ENCODE peak calls at places on chromosome 22, in ten cellular contexts. One of them, this sample, is unnamed.
A peak's percentile ranks its signal among the peaks of the same experiment; 100 is the strongest.

GRCh38 chr22:47591709-47592108 is 829.3 kb downstream of the TBC1D22A start:
- DNase-seq in GM19239: no peak
- DNase-seq in ACHN: no peak
- DNase-seq in D341Med: no peak
- DNase-seq in EH: no peak
- DNase-seq in uterus: no peak
- DNase-seq in mesothelial cell of epicardium: no peak
- DNase-seq in activated T-helper 1 cell treated with Interleukin-2 at 50 U/mL for 16 hours: no peak
- DNase-seq in stimulated activated CD4-positive, alpha-beta T cell treated with anti-CD3 and anti-CD28 coated beads, Interleukin-1b, Interleukin-23, amount 100 ng/mL, for 4 hours: no peak
- DNase-seq in GF-D8: no peak
- DNase-seq in this sample: no peak

GRCh38 chr22:27133951-27134664 is 476.7 kb downstream of the MIAT start:
- DNase-seq in stimulated activated CD4-positive, alpha-beta T cell treated with anti-CD3 and anti-CD28 coated beads, Interleukin-1b, Interleukin-23, amount 100 ng/mL, for 4 hours: no peak
- DNase-seq in EH: peak; percentile 87
- DNase-seq in uterus: peak; percentile 51
- DNase-seq in ACHN: peak; percentile 79
- DNase-seq in mesothelial cell of epicardium: no peak
- DNase-seq in activated T-helper 1 cell treated with Interleukin-2 at 50 U/mL for 16 hours: no peak
- DNase-seq in GM19239: no peak
- DNase-seq in D341Med: no peak
- DNase-seq in GF-D8: peak; percentile 31
- DNase-seq in this sample: no peak

GRCh38 chr22:26394787-26395186 is 34.3 kb upstream of the ASPHD2 start:
- DNase-seq in D341Med: no peak
- DNase-seq in activated T-helper 1 cell treated with Interleukin-2 at 50 U/mL for 16 hours: no peak
- DNase-seq in ACHN: no peak
- DNase-seq in EH: no peak
- DNase-seq in GF-D8: no peak
- DNase-seq in GM19239: no peak
- DNase-seq in mesothelial cell of epicardium: no peak
- DNase-seq in uterus: no peak
- DNase-seq in stimulated activated CD4-positive, alpha-beta T cell treated with anti-CD3 and anti-CD28 coated beads, Interleukin-1b, Interleukin-23, amount 100 ng/mL, for 4 hours: no peak
- DNase-seq in this sample: no peak

GRCh38 chr22:49660794-49661781 is 166.6 kb downstream of the BRD1 start:
- DNase-seq in mesothelial cell of epicardium: peak; percentile 30
- DNase-seq in ACHN: no peak
- DNase-seq in EH: no peak
- DNase-seq in GM19239: no peak
- DNase-seq in stimulated activated CD4-positive, alpha-beta T cell treated with anti-CD3 and anti-CD28 coated beads, Interleukin-1b, Interleukin-23, amount 100 ng/mL, for 4 hours: no peak
- DNase-seq in GF-D8: no peak
- DNase-seq in uterus: peak; percentile 10
- DNase-seq in activated T-helper 1 cell treated with Interleukin-2 at 50 U/mL for 16 hours: no peak
- DNase-seq in D341Med: no peak
- DNase-seq in this sample: no peak

GRCh38 chr22:39927544-39927943 is 26.7 kb downstream of the GRAP2 start:
- DNase-seq in mesothelial cell of epicardium: no peak
- DNase-seq in uterus: no peak
- DNase-seq in GM19239: no peak
- DNase-seq in stimulated activated CD4-positive, alpha-beta T cell treated with anti-CD3 and anti-CD28 coated beads, Interleukin-1b, Interleukin-23, amount 100 ng/mL, for 4 hours: no peak
- DNase-seq in ACHN: no peak
- DNase-seq in D341Med: no peak
- DNase-seq in EH: no peak
- DNase-seq in activated T-helper 1 cell treated with Interleukin-2 at 50 U/mL for 16 hours: no peak
- DNase-seq in GF-D8: no peak
- DNase-seq in this sample: no peak

GRCh38 chr22:49853981-49854791 is 542 bp downstream of the ZBED4 start:
- DNase-seq in EH: peak; percentile 40
- DNase-seq in ACHN: peak; percentile 19
- DNase-seq in activated T-helper 1 cell treated with Interleukin-2 at 50 U/mL for 16 hours: no peak
- DNase-seq in stimulated activated CD4-positive, alpha-beta T cell treated with anti-CD3 and anti-CD28 coated beads, Interleukin-1b, Interleukin-23, amount 100 ng/mL, for 4 hours: no peak
- DNase-seq in uterus: no peak
- DNase-seq in mesothelial cell of epicardium: no peak
- DNase-seq in GM19239: no peak
- DNase-seq in GF-D8: no peak
- DNase-seq in D341Med: no peak
- DNase-seq in this sample: no peak

GRCh38 chr22:46076651-46077339 is 73.5 kb upstream of the PPARA start:
- DNase-seq in GF-D8: no peak
- DNase-seq in stimulated activated CD4-positive, alpha-beta T cell treated with anti-CD3 and anti-CD28 coated beads, Interleukin-1b, Interleukin-23, amount 100 ng/mL, for 4 hours: no peak
- DNase-seq in D341Med: no peak
- DNase-seq in mesothelial cell of epicardium: no peak
- DNase-seq in uterus: peak; percentile 68
- DNase-seq in activated T-helper 1 cell treated with Interleukin-2 at 50 U/mL for 16 hours: no peak
- DNase-seq in ACHN: no peak
- DNase-seq in EH: peak; percentile 91
- DNase-seq in GM19239: no peak
- DNase-seq in this sample: no peak

GRCh38 chr22:44211256-44211945 is 30.7 kb downstream of the PARVG start:
- DNase-seq in stimulated activated CD4-positive, alpha-beta T cell treated with anti-CD3 and anti-CD28 coated beads, Interleukin-1b, Interleukin-23, amount 100 ng/mL, for 4 hours: no peak
- DNase-seq in mesothelial cell of epicardium: no peak
- DNase-seq in GM19239: no peak
- DNase-seq in GF-D8: no peak
- DNase-seq in EH: no peak
- DNase-seq in D341Med: no peak
- DNase-seq in ACHN: no peak
- DNase-seq in uterus: no peak
- DNase-seq in activated T-helper 1 cell treated with Interleukin-2 at 50 U/mL for 16 hours: no peak
- DNase-seq in this sample: no peak

GRCh38 chr22:19620742-19621371 is 93.4 kb upstream of the SEPTIN5 start:
- DNase-seq in D341Med: no peak
- DNase-seq in activated T-helper 1 cell treated with Interleukin-2 at 50 U/mL for 16 hours: no peak
- DNase-seq in ACHN: no peak
- DNase-seq in mesothelial cell of epicardium: no peak
- DNase-seq in stimulated activated CD4-positive, alpha-beta T cell treated with anti-CD3 and anti-CD28 coated beads, Interleukin-1b, Interleukin-23, amount 100 ng/mL, for 4 hours: no peak
- DNase-seq in uterus: peak; percentile 62
- DNase-seq in EH: no peak
- DNase-seq in GM19239: no peak
- DNase-seq in GF-D8: no peak
- DNase-seq in this sample: no peak

GRCh38 chr22:36463783-36464184 is 17.7 kb downstream of the TXN2 start:
- DNase-seq in GM19239: no peak
- DNase-seq in activated T-helper 1 cell treated with Interleukin-2 at 50 U/mL for 16 hours: no peak
- DNase-seq in uterus: peak; percentile 74
- DNase-seq in stimulated activated CD4-positive, alpha-beta T cell treated with anti-CD3 and anti-CD28 coated beads, Interleukin-1b, Interleukin-23, amount 100 ng/mL, for 4 hours: no peak
- DNase-seq in EH: no peak
- DNase-seq in mesothelial cell of epicardium: no peak
- DNase-seq in GF-D8: no peak
- DNase-seq in D341Med: no peak
- DNase-seq in ACHN: no peak
- DNase-seq in this sample: no peak

GRCh38 chr22:46681010-46681409 is 57.0 kb downstream of the CERK start:
- DNase-seq in D341Med: no peak
- DNase-seq in activated T-helper 1 cell treated with Interleukin-2 at 50 U/mL for 16 hours: no peak
- DNase-seq in GF-D8: no peak
- DNase-seq in EH: no peak
- DNase-seq in GM19239: no peak
- DNase-seq in mesothelial cell of epicardium: no peak
- DNase-seq in stimulated activated CD4-positive, alpha-beta T cell treated with anti-CD3 and anti-CD28 coated beads, Interleukin-1b, Interleukin-23, amount 100 ng/mL, for 4 hours: no peak
- DNase-seq in ACHN: peak; percentile 9
- DNase-seq in uterus: no peak
- DNase-seq in this sample: no peak

GRCh38 chr22:49191506-49191980 is 636.1 kb downstream of the BRD1 start:
- DNase-seq in mesothelial cell of epicardium: no peak
- DNase-seq in D341Med: no peak
- DNase-seq in uterus: no peak
- DNase-seq in stimulated activated CD4-positive, alpha-beta T cell treated with anti-CD3 and anti-CD28 coated beads, Interleukin-1b, Interleukin-23, amount 100 ng/mL, for 4 hours: no peak
- DNase-seq in activated T-helper 1 cell treated with Interleukin-2 at 50 U/mL for 16 hours: no peak
- DNase-seq in GM19239: no peak
- DNase-seq in GF-D8: no peak
- DNase-seq in EH: no peak
- DNase-seq in ACHN: no peak
- DNase-seq in this sample: no peak

GRCh38 chr22:31969789-31970489 is 25.6 kb downstream of the YWHAH start:
- DNase-seq in ACHN: peak; percentile 68
- DNase-seq in D341Med: peak; percentile 83
- DNase-seq in mesothelial cell of epicardium: peak; percentile 73
- DNase-seq in EH: peak; percentile 67
- DNase-seq in uterus: peak; percentile 46
- DNase-seq in activated T-helper 1 cell treated with Interleukin-2 at 50 U/mL for 16 hours: peak; percentile 46
- DNase-seq in stimulated activated CD4-positive, alpha-beta T cell treated with anti-CD3 and anti-CD28 coated beads, Interleukin-1b, Interleukin-23, amount 100 ng/mL, for 4 hours: peak; percentile 46
- DNase-seq in GM19239: peak; percentile 61
- DNase-seq in GF-D8: no peak
- DNase-seq in this sample: peak; percentile 83

GRCh38 chr22:24529898-24530297 is 25.0 kb downstream of the GUCD1 start:
- DNase-seq in stimulated activated CD4-positive, alpha-beta T cell treated with anti-CD3 and anti-CD28 coated beads, Interleukin-1b, Interleukin-23, amount 100 ng/mL, for 4 hours: no peak
- DNase-seq in mesothelial cell of epicardium: no peak
- DNase-seq in GF-D8: no peak
- DNase-seq in D341Med: no peak
- DNase-seq in activated T-helper 1 cell treated with Interleukin-2 at 50 U/mL for 16 hours: no peak
- DNase-seq in uterus: no peak
- DNase-seq in ACHN: no peak
- DNase-seq in EH: no peak
- DNase-seq in GM19239: no peak
- DNase-seq in this sample: no peak

GRCh38 chr22:44103735-44104134 is 77.0 kb upstream of the PARVG start:
- DNase-seq in GM19239: no peak
- DNase-seq in ACHN: no peak
- DNase-seq in uterus: no peak
- DNase-seq in activated T-helper 1 cell treated with Interleukin-2 at 50 U/mL for 16 hours: no peak
- DNase-seq in GF-D8: no peak
- DNase-seq in EH: no peak
- DNase-seq in stimulated activated CD4-positive, alpha-beta T cell treated with anti-CD3 and anti-CD28 coated beads, Interleukin-1b, Interleukin-23, amount 100 ng/mL, for 4 hours: no peak
- DNase-seq in mesothelial cell of epicardium: no peak
- DNase-seq in D341Med: no peak
- DNase-seq in this sample: no peak

GRCh38 chr22:22085702-22086500 is 103.3 kb upstream of the TOP3B start:
- DNase-seq in mesothelial cell of epicardium: no peak
- DNase-seq in GF-D8: no peak
- DNase-seq in EH: peak; percentile 33
- DNase-seq in uterus: no peak
- DNase-seq in activated T-helper 1 cell treated with Interleukin-2 at 50 U/mL for 16 hours: no peak
- DNase-seq in stimulated activated CD4-positive, alpha-beta T cell treated with anti-CD3 and anti-CD28 coated beads, Interleukin-1b, Interleukin-23, amount 100 ng/mL, for 4 hours: no peak
- DNase-seq in ACHN: peak; percentile 11
- DNase-seq in D341Med: no peak
- DNase-seq in GM19239: no peak
- DNase-seq in this sample: peak; percentile 15

This sample was measured in HCT116.